ENCODE peak calls at places on chromosomes 6 and 20, in nine cellular contexts. W is RWPE1; Z is KG1; Q is HT1080; X is effector CD8-positive, alpha-beta T cell; O is HL-60; N is KBM-7; M is AG10803; C is activated CD4-positive, alpha-beta T cell treated with anti-CD3 and anti-CD28 coated beads for 4 hours. T is an unnamed sample.

GRCh38 chr6:114096553-114097172 is 125.7 kb upstream of the HDAC2 start:
- DNase-seq in W (peak), Z (no peak), Q (no peak), X (no peak), O (peak), N (peak), M (peak), C (no peak), T (peak)

GRCh38 chr6:137761072-137761471 is 106.0 kb upstream of the TNFAIP3 start:
- DNase-seq in W (no peak), Z (no peak), Q (no peak), X (no peak), O (no peak), N (no peak), M (peak), C (no peak), T (no peak)

GRCh38 chr6:139439278-139439813 is 64.9 kb upstream of the CITED2 start:
- DNase-seq in W (peak), Z (no peak), Q (no peak), X (no peak), O (no peak), N (peak), M (peak), C (no peak), T (no peak)

GRCh38 chr6:138987299-138987642 is 782 bp downstream of the REPS1 start:
- DNase-seq in W (no peak), Z (no peak), Q (no peak), X (no peak), O (no peak), N (no peak), M (no peak), C (no peak), T (no peak)

GRCh38 chr6:166770216-166771116 is 143.4 kb upstream of the RPS6KA2 start:
- DNase-seq in W (no peak), Z (no peak), Q (no peak), X (no peak), O (no peak), N (no peak), M (no peak), C (no peak), T (no peak)

GRCh38 chr6:143286280-143286795 is 164.2 kb downstream of the ADAT2 start:
- DNase-seq in W (peak), Z (no peak), Q (no peak), X (no peak), O (no peak), N (no peak), M (peak), C (no peak), T (no peak)

GRCh38 chr20:14992961-14993360 is 655.5 kb upstream of the FLRT3 start:
- DNase-seq in W (no peak), Z (no peak), Q (no peak), X (no peak), O (no peak), N (no peak), M (peak), C (no peak), T (no peak)

GRCh38 chr6:158027590-158028285 is 46.1 kb downstream of the SYNJ2 start:
- DNase-seq in W (no peak), Z (no peak), Q (no peak), X (no peak), O (no peak), N (no peak), M (no peak), C (no peak), T (peak)

GRCh38 chr6:158060447-158061360 is 79.0 kb downstream of the SYNJ2 start:
- DNase-seq in W (peak), Z (no peak), Q (peak), X (no peak), O (no peak), N (peak), M (peak), C (no peak), T (peak)

GRCh38 chr6:39753745-39754084 is 28.5 kb upstream of the KIF6 start:
- DNase-seq in W (no peak), Z (no peak), Q (no peak), X (no peak), O (no peak), N (no peak), M (peak), C (no peak), T (no peak)

GRCh38 chr6:37260063-37260843 is 2.3 kb upstream of the TMEM217 start:
- DNase-seq in W (no peak), Z (no peak), Q (no peak), X (no peak), O (no peak), N (no peak), M (no peak), C (no peak), T (no peak)

GRCh38 chr20:2873747-2874041 is 413 bp downstream of the PTPRA start:
- DNase-seq in W (no peak), Z (no peak), Q (peak), X (peak), O (peak), N (peak), M (no peak), C (peak), T (peak)

GRCh38 chr6:168031411-168032382 is 34.2 kb downstream of the KIF25 start:
- DNase-seq in W (no peak), Z (peak), Q (no peak), X (no peak), O (no peak), N (peak), M (peak), C (no peak), T (no peak)

GRCh38 chr6:113447088-113447831 is 409.9 kb upstream of the MARCKS start:
- DNase-seq in W (peak), Z (no peak), Q (peak), X (no peak), O (peak), N (no peak), M (peak), C (no peak), T (peak)

GRCh38 chr6:128327890-128328289 is 192.5 kb downstream of the PTPRK start:
- DNase-seq in W (no peak), Z (peak), Q (peak), X (no peak), O (peak), N (peak), M (peak), C (peak), T (peak)

GRCh38 chr6:126628125-126628524 is 288.2 kb downstream of the CENPW start:
- DNase-seq in W (no peak), Z (no peak), Q (no peak), X (no peak), O (no peak), N (no peak), M (no peak), C (no peak), T (no peak)

GRCh38 chr6:142474446-142475289 is 172.9 kb downstream of the ADGRG6 start:
- DNase-seq in W (peak), Z (no peak), Q (peak), X (no peak), O (peak), N (peak), M (peak), C (no peak), T (peak)

GRCh38 chr20:63651942-63652191 is 1.4 kb downstream of the STMN3 start:
- DNase-seq in W (no peak), Z (no peak), Q (no peak), X (peak), O (no peak), N (no peak), M (no peak), C (no peak), T (no peak)

GRCh38 chr6:142374965-142375733 is 73.3 kb downstream of the ADGRG6 start:
- DNase-seq in W (peak), Z (no peak), Q (peak), X (no peak), O (no peak), N (no peak), M (peak), C (no peak), T (peak)

T was measured in ACHN.